ENCODE peak calls at places on chromosomes 7 and 10, in six cellular contexts. Z is astrocyte of the spinal cord, Y is omental fat pad, W is AG04449, U is natural killer cell, O is A549. C is an unnamed sample.

GRCh38 chr7:66142996-66143395 is 28.3 kb downstream of the CRCP start:
- DNase-seq in Z (no peak), Y (no peak), W (no peak), U (no peak), O (no peak), C (no peak)

GRCh38 chr7:13115829-13116228 is 428.4 kb downstream of the ARL4A start:
- DNase-seq in Z (no peak), Y (no peak), W (no peak), U (no peak), O (no peak), C (no peak)

GRCh38 chr7:69577221-69577620 is 21.1 kb upstream of the AUTS2 start:
- DNase-seq in Z (peak), Y (no peak), W (no peak), U (no peak), O (no peak), C (no peak)

GRCh38 chr7:92955081-92955480 is 118.7 kb upstream of the CDK6 start:
- DNase-seq in Z (no peak), Y (no peak), W (no peak), U (no peak), O (no peak), C (no peak)

GRCh38 chr7:148044173-148044572 is 546.4 kb upstream of the C7orf33 start:
- DNase-seq in Z (no peak), Y (no peak), W (no peak), U (no peak), O (no peak), C (no peak)

GRCh38 chr7:116653204-116653603 is 18.8 kb upstream of the MET start:
- DNase-seq in Z (peak), Y (no peak), W (no peak), U (no peak), O (no peak), C (no peak)

GRCh38 chr7:110898516-110898915 is 192.4 kb upstream of the LRRN3 start:
- DNase-seq in Z (no peak), Y (no peak), W (no peak), U (no peak), O (no peak), C (no peak)

GRCh38 chr10:30445716-30446115 is 11.7 kb downstream of the MAP3K8 start:
- DNase-seq in Z (peak), Y (no peak), W (peak), U (no peak), O (no peak), C (no peak)

GRCh38 chr10:95745487-95745886 is 10.5 kb upstream of the ENTPD1 start:
- DNase-seq in Z (no peak), Y (no peak), W (no peak), U (no peak), O (no peak), C (no peak)

GRCh38 chr7:99140813-99141212 is 3.1 kb downstream of the SMURF1 start:
- DNase-seq in Z (no peak), Y (no peak), W (no peak), U (no peak), O (no peak), C (no peak)

GRCh38 chr10:78688945-78689935 is 379.5 kb upstream of the ZMIZ1 start:
- DNase-seq in Z (peak), Y (no peak), W (no peak), U (no peak), O (no peak), C (no peak)

GRCh38 chr7:140316165-140316661 is 82.1 kb downstream of the SLC37A3 start:
- DNase-seq in Z (peak), Y (peak), W (no peak), U (no peak), O (peak), C (no peak)

GRCh38 chr10:6473430-6473829 is 106.6 kb downstream of the PRKCQ start:
- DNase-seq in Z (no peak), Y (no peak), W (no peak), U (peak), O (no peak), C (no peak)

GRCh38 chr7:158539711-158540146 is 47.9 kb downstream of the PTPRN2 start:
- DNase-seq in Z (no peak), Y (no peak), W (no peak), U (no peak), O (no peak), C (no peak)

GRCh38 chr7:40700653-40701475 is 566.1 kb downstream of the SUGCT start:
- DNase-seq in Z (peak), Y (no peak), W (no peak), U (no peak), O (no peak), C (no peak)

GRCh38 chr10:69742928-69743602 is 58.6 kb upstream of the COL13A1 start:
- DNase-seq in Z (no peak), Y (no peak), W (no peak), U (no peak), O (no peak), C (no peak)

GRCh38 chr7:2313450-2314208 is 612 bp downstream of the SNX8 start:
- DNase-seq in Z (no peak), Y (no peak), W (no peak), U (no peak), O (peak), C (peak)

GRCh38 chr7:23347007-23347681 is 48.0 kb downstream of the MALSU1 start:
- DNase-seq in Z (no peak), Y (no peak), W (no peak), U (no peak), O (no peak), C (no peak)

GRCh38 chr10:131231965-131232541 is 79.5 kb downstream of the TCERG1L start:
- DNase-seq in Z (no peak), Y (no peak), W (no peak), U (no peak), O (no peak), C (no peak)

GRCh38 chr7:111274882-111275281 is 184.0 kb downstream of the LRRN3 start:
- DNase-seq in Z (peak), Y (no peak), W (no peak), U (no peak), O (no peak), C (no peak)

GRCh38 chr10:133204226-133205015 is 25.6 kb upstream of the UTF1 start:
- DNase-seq in Z (no peak), Y (no peak), W (no peak), U (no peak), O (no peak), C (no peak)

DNA sequence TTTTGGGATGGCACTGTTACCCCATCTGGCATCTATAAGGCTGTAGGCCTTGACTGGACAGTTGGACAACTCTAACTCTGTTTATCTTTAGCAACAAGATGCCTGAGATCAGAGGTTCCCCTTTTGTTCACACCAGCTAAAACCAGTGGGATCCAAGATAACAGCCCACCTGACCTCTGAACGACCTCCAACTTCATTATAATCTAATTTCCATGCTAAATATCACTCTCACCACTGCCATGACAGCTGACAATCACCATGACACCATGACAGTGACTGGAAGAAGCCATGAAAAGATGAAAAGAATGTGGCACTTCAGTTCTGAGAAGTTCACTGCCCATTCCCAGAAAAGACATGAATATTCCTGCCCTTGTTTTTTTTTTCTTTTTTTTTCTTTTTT is 281.4 kb upstream of the TAC1 start:
- DNase-seq in Z (no peak), Y (no peak), W (no peak), U (no peak), O (no peak), C (no peak)
- TF ChIP-seq CTCF in Z (no peak), Y (no peak), W (no peak), U (no peak), O (no peak), C (no peak)

DNA sequence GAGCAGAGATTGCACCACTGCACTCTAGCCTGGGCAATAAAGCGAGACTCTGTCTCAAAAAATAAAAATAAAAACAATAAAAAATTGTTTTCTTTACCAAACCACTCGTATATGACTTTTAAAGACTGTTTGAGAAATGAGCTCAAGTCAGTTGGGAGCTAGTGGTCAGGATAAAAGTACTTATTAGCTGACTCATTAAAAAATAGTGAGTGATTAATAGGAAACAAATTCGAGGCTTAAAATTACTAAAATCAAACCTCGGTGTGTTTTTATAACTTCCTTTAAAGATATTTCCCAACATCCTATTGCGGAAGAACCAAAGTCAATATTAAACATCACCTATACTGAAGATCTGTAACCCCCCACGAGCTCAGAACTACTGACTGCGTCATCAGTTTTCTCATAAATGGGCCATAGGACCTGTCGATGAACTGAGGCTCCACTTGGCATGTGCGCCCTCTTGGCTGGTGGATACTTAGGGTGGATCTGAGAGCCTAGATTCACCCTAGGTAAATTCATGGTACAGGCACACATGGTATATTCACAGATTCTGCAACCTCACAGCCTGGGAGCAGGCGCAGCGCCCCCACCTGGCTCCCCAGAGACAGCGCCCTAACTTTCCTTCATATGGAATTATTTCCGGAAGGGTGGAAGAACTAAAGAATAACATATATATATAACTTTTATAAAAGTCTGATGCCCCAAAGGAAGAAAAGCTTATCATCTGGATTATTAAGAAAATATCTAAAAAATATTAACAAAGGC is 9.2 kb downstream of the MKI67 start:
- DNase-seq in Z (no peak), Y (no peak), W (no peak), U (no peak), O (no peak), C (no peak)
- TF ChIP-seq CTCF in Z (peak), Y (no peak), W (no peak), U (no peak), O (peak), C (peak)

GRCh38 chr7:27097686-27098492 is 2.1 kb upstream of the HOXA1 start:
- DNase-seq in Z (peak), Y (no peak), W (no peak), U (no peak), O (no peak), C (no peak)

GRCh38 chr7:27098493-27099223 is 2.9 kb upstream of the HOXA1 start:
- DNase-seq in Z (peak), Y (no peak), W (peak), U (no peak), O (no peak), C (peak)

GRCh38 chr7:27099839-27100225 is 2.7 kb downstream of the HOXA2 start:
- DNase-seq in Z (peak), Y (no peak), W (no peak), U (no peak), O (no peak), C (no peak)

GRCh38 chr7:27100601-27101187 is 1.8 kb downstream of the HOXA2 start:
- DNase-seq in Z (peak), Y (no peak), W (no peak), U (no peak), O (no peak), C (no peak)

DNA sequence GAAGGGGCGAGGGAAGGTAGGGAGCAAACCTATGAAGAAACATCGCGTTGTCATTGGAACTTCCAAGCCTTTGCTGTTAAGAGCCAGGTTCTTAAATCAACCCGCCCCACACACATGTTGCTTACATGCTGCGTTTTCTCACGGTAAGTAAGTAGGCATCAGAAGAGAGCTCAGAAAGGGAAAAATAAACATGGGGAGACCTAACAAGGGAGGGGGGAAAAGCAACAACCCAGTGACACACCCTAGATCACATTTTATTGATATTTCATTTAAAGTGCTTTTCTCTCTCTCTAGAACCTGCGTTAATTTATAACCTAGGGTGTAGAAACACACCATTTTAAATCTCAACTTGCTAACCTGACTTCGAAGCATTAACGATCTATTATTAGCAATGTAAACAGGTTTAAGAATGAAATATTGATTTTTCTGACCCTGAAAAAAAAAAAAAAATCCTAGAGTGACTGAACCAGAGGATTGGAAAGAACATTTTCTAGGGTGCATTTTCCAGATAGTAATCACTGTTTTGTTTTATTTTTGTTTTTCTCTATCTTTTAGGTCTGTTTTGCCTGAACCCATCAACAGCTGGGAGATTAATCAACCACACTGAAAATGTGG is 3.2 kb downstream of the HOXA2 start:
- DNase-seq in Z (peak), Y (no peak), W (no peak), U (no peak), O (no peak), C (no peak)
- TF ChIP-seq CTCF in Z (no peak), Y (no peak), W (no peak), U (no peak), O (no peak), C (no peak)

GRCh38 chr7:112571852-112572607 is 91.2 kb downstream of the LSMEM1 start:
- DNase-seq in Z (no peak), Y (no peak), W (no peak), U (no peak), O (no peak), C (no peak)
- TF ChIP-seq CTCF in Z (no peak), Y (no peak), W (no peak), U (no peak), O (no peak), C (no peak)

GRCh38 chr10:33279276-33279675 is 55.2 kb downstream of the NRP1 start:
- DNase-seq in Z (no peak), Y (no peak), W (no peak), U (no peak), O (no peak), C (no peak)
- TF ChIP-seq CTCF in Z (no peak), Y (no peak), W (peak), U (no peak), O (no peak), C (no peak)

GRCh38 chr7:1282679-1283078 is 50.0 kb downstream of the UNCX start:
- DNase-seq in Z (no peak), Y (no peak), W (no peak), U (no peak), O (no peak), C (no peak)
- TF ChIP-seq CTCF in Z (no peak), Y (no peak), W (no peak), U (no peak), O (no peak), C (no peak)

DNA sequence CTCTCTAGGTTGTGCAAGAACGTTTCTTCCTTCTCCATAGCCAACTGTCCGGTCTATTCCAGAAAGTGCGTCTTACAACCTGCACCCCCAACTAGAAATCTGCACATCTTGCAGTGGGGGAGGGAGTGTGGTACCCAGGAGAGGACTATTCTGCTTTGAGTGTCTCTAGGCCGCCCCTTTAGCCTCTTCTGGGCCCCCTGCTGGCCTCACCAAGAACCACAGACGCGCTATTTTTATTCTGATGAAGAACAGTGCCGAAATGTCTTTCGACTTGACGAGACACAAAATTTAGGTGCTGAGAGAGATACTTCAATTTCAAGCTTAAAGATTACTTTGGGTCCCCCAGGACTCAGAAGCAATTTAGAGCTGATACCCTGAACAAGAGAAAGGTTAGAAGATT is 1.0 kb downstream of the CNPY1 start:
- DNase-seq in Z (no peak), Y (no peak), W (no peak), U (no peak), O (no peak), C (no peak)
- TF ChIP-seq CTCF in Z (no peak), Y (no peak), W (no peak), U (no peak), O (peak), C (peak)

C was measured in mesothelial cell of epicardium.